ENCODE peak calls at places on chromosomes 3 and 15, in six cellular contexts. X is adipocyte, V is cardiac muscle cell, D is GM23248, J is transverse colon, Z is mesendoderm. F is an unnamed sample. For H3K36me3 and H3K4me1, the result is how much of the 10 kb centered on the place peaks cover.

GRCh38 chr3:182921665-182922355 is 58.5 kb downstream of the DCUN1D1 start:
- DNase-seq in D (peak), X (peak), J (no peak), Z (peak), V (peak), F (no peak)

GRCh38 chr3:39249453-39250115 is 30.3 kb downstream of the CX3CR1 start:
- DNase-seq in D (peak), Z (no peak), J (no peak), V (no peak), X (no peak), F (no peak)

GRCh38 chr3:58066842-58067241 is 58.6 kb downstream of the FLNB start:
- DNase-seq in D (peak), V (peak), X (peak), Z (no peak), J (no peak), F (no peak)

GRCh38 chr3:31589228-31589627 is 56.5 kb downstream of the STT3B start:
- DNase-seq in X (no peak), D (no peak), V (no peak), Z (no peak), J (no peak), F (no peak)

GRCh38 chr3:43217633-43218032 is 68.7 kb upstream of the SNRK start:
- DNase-seq in X (peak), V (peak), J (no peak), Z (no peak), D (peak), F (no peak)

GRCh38 chr3:114363554-114364202 is 69.8 kb downstream of the TIGIT start:
- DNase-seq in V (peak), X (peak), D (peak), Z (no peak), J (no peak), F (no peak)

GRCh38 chr3:150293401-150294001 is 114.6 kb upstream of the TSC22D2 start:
- DNase-seq in X (peak), J (no peak), Z (no peak), V (peak), D (peak), F (no peak)

GRCh38 chr3:10173926-10174435 is 9.3 kb downstream of the IRAK2 start:
- DNase-seq in Z (no peak), X (peak), D (peak), J (peak), V (peak), F (no peak)

GRCh38 chr15:51334011-51334426 is 4.4 kb downstream of the CYP19A1 start:
- DNase-seq in X (no peak), D (no peak), V (no peak), Z (no peak), J (no peak), F (peak)

GRCh38 chr3:129978123-129978522 is 3.6 kb downstream of the TRH start:
- DNase-seq in V (no peak), Z (no peak), X (no peak), J (no peak), D (no peak), F (no peak)

GRCh38 chr3:38153986-38154608 is 11.2 kb upstream of the OXSR1 start:
- DNase-seq in Z (no peak), V (peak), X (peak), J (no peak), D (peak), F (no peak)

DNA sequence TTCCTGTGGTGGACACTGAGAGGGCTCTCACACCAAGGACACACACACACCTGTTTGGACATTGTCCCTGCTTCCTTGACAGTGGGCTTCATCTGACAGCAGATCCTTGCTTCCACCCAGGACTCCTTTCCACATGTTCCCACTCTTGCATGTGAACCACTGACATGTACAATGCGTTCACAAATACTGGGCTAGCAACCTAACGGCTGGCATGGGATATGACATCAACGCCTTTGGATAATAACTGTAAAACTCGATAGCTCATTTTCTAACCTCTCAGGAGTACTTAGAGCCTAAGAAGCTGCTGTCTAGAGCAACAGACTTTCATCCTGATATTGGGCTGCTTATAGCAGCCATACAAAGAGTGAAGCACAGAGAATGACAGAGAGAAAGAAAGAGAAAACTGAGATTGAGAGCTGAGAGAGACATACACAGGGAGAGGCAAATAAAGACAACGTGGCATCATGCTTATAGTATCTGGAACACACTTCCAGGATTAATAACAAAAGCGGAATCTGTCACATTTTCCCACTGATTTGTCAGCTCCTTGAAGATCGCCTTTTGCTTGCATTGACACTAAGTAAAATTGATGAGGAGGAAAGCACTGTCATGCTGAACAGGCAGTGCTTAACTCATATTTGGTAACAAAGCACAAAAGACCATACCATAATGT is 1.7 kb downstream of the GUCA1C start:
- DNase-seq in X (no peak), D (no peak), Z (no peak), J (no peak), V (no peak), F (no peak)
- H3K4me3 ChIP-seq in X (no peak), D (no peak), Z (no peak), J (no peak), V (no peak), F (no peak)

DNA sequence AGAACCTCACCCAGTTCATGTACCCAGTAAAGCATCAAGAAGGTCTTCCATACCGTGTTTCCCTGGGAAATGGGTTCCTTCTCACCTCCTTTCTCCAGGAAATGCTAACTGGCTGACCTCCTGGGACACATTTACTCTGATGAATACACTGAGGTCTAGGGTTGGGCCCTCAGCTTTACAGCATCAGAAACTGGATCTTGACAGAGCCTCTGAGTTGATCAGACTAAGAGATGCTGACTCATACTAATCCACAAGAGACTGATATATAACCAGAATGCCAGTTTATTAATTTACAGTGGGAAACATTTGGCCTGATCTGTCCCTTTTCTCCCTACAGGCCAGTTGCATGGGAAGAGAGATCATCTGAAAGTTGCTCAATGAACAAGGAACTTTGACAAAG is 55.8 kb downstream of the GTF2E1 start:
- DNase-seq in Z (no peak), X (no peak), J (no peak), D (peak), V (no peak), F (peak)
- H3K36me3 ChIP-seq in Z (under half), X (under half), J (under half), D (under half), V (under half), F (under half)

DNA sequence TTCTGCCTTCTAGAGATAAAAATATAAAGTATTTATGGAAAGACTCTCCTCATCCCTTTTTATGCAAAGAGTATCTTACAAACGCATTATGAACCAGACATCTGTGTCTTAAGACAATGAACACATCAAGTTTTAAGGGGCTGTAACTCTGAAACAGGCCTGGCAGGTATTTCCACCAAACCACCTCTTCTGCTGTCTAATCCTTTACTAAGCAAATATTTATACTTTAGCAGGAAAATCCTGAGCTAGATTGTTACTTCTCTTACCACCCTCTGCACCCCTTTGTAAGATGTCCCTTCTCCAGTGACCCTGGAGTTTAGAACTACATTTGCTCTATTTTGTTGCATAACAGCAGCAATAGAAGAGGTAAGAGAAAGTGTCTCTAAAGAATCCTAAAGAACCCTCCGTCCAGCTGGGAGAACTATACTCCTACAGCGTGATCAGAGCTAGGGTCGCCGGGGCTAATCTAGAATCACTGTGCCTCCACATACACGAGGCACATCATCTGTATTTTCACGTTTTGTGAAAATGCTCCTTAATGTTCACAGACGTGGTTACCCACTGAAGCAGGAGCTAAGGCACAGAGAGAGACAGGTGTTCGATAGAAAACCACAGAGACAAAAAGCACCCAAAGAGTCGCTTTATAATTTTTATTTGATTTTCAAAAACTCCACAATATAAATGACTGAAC is 129.6 kb downstream of the FOXP1 start:
- DNase-seq in D (no peak), V (no peak), Z (no peak), X (no peak), J (no peak), F (peak)
- H3K4me1 ChIP-seq in D (under half), V (half or more), Z (under half), X (under half), J (half or more), F (under half)

DNA sequence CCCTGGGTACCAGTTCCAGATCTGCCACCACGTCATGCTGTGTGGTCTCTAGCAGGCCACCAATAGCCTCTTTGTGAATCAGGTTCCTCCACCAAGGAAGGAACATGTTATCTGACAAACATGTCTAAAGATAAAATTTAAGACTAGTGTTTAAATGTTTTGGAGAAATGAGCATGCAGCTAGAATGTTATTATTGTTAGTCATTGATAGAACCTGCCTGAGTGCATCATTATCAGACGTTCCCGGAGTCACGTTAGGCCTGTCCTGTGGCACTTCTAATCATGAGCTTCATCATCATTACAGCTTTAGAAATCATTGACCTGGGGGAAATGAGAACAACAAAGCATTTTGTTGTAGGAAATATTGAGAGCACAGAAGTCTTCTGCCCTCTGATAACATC is 58.9 kb upstream of the FURIN start:
- DNase-seq in V (no peak), J (no peak), X (no peak), Z (no peak), D (no peak), F (no peak)
- H3K4me3 ChIP-seq in V (no peak), J (no peak), X (no peak), Z (no peak), D (no peak), F (no peak)

GRCh38 chr3:25818335-25818734 is 28.4 kb downstream of the OXSM start:
- DNase-seq in Z (no peak), J (no peak), X (no peak), V (no peak), D (no peak), F (no peak)
- H3K36me3 ChIP-seq in Z (under half), J (under half), X (under half), V (under half), D (under half), F (under half)

DNA sequence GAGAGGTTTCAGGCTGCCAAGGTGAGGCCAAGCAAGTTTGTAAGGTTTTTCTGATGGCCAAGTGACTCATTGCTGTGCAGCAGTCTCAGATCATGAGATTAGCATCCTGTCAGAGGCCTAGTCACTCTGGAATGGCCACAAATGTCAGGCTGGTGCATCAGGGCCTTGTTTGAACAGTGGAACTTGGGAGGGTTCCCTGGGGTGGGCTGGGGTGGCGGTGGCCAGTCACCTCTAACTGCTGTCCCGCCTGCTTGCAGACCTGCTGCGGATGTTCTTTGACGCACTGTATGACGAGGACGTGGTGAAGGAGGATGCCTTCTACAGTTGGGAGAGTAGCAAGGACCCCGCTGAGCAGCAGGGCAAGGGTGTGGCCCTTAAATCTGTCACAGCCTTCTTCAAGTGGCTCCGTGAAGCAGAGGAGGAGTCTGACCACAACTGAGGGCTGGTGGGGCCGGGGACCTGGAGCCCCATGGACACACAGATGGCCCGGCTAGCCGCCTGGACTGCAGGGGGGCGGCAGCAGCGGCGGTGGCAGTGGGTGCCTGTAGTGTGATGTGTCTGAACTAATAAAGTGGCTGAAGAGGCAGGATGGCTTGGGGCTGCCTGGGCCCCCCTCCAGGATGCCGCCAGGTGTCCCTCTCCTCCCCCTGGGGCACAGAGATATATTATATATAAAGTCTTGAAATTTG is 2.8 kb upstream of the FAM131A start:
- DNase-seq in X (peak), V (no peak), J (no peak), Z (peak), D (peak), F (no peak)
- H3K4me1 ChIP-seq in X (under half), V (under half), J (under half), Z (under half), D (half or more), F (under half)

F was measured in colonic mucosa.